ENCODE peak calls at places on chromosome 7, in ten cellular contexts. One of them, this sample, is unnamed.

GRCh38 chr7:102933763-102934162 is 21.0 kb downstream of the LRRC17 start:
- DNase-seq in nucleus accumbens: no peak
- DNase-seq in stomach: peak
- DNase-seq in foreskin fibroblast: peak
- DNase-seq in fibroblast of lung: peak
- DNase-seq in EL: peak
- DNase-seq in NCI-H1105: no peak
- DNase-seq in Right ventricle myocardium superior: peak
- DNase-seq in HT-29: no peak
- DNase-seq in mucosa of gallbladder: peak
- DNase-seq in this sample: peak

GRCh38 chr7:155965010-155965409 is 152.7 kb upstream of the SHH start:
- DNase-seq in foreskin fibroblast: no peak
- DNase-seq in fibroblast of lung: no peak
- DNase-seq in NCI-H1105: no peak
- DNase-seq in nucleus accumbens: no peak
- DNase-seq in Right ventricle myocardium superior: no peak
- DNase-seq in HT-29: no peak
- DNase-seq in stomach: peak
- DNase-seq in mucosa of gallbladder: no peak
- DNase-seq in EL: no peak
- DNase-seq in this sample: no peak

GRCh38 chr7:1943326-1943725 is 273.2 kb downstream of the ELFN1 start:
- DNase-seq in EL: no peak
- DNase-seq in NCI-H1105: no peak
- DNase-seq in stomach: no peak
- DNase-seq in mucosa of gallbladder: no peak
- DNase-seq in Right ventricle myocardium superior: no peak
- DNase-seq in fibroblast of lung: no peak
- DNase-seq in HT-29: no peak
- DNase-seq in nucleus accumbens: no peak
- DNase-seq in foreskin fibroblast: no peak
- DNase-seq in this sample: no peak

GRCh38 chr7:132291446-132291845 is 284.8 kb downstream of the PLXNA4 start:
- DNase-seq in foreskin fibroblast: no peak
- DNase-seq in Right ventricle myocardium superior: no peak
- DNase-seq in fibroblast of lung: no peak
- DNase-seq in stomach: no peak
- DNase-seq in HT-29: no peak
- DNase-seq in NCI-H1105: no peak
- DNase-seq in mucosa of gallbladder: no peak
- DNase-seq in nucleus accumbens: no peak
- DNase-seq in EL: no peak
- DNase-seq in this sample: no peak

GRCh38 chr7:2927592-2927991 is 83.5 kb upstream of the GNA12 start:
- DNase-seq in Right ventricle myocardium superior: peak
- DNase-seq in NCI-H1105: no peak
- DNase-seq in stomach: no peak
- DNase-seq in mucosa of gallbladder: no peak
- DNase-seq in nucleus accumbens: no peak
- DNase-seq in foreskin fibroblast: no peak
- DNase-seq in fibroblast of lung: no peak
- DNase-seq in HT-29: no peak
- DNase-seq in EL: no peak
- DNase-seq in this sample: no peak

GRCh38 chr7:155371884-155372781 is 74.5 kb downstream of the INSIG1 start:
- DNase-seq in stomach: no peak
- DNase-seq in nucleus accumbens: no peak
- DNase-seq in fibroblast of lung: no peak
- DNase-seq in Right ventricle myocardium superior: peak
- DNase-seq in foreskin fibroblast: peak
- DNase-seq in EL: no peak
- DNase-seq in mucosa of gallbladder: no peak
- DNase-seq in NCI-H1105: no peak
- DNase-seq in HT-29: no peak
- DNase-seq in this sample: no peak

GRCh38 chr7:158957507-158957900 is 101.1 kb downstream of the DYNC2I1 start:
- DNase-seq in mucosa of gallbladder: no peak
- DNase-seq in nucleus accumbens: no peak
- DNase-seq in foreskin fibroblast: no peak
- DNase-seq in fibroblast of lung: no peak
- DNase-seq in EL: no peak
- DNase-seq in NCI-H1105: peak
- DNase-seq in Right ventricle myocardium superior: no peak
- DNase-seq in stomach: peak
- DNase-seq in HT-29: peak
- DNase-seq in this sample: no peak

GRCh38 chr7:151249732-151250072 is 1.2 kb upstream of the SMARCD3 start:
- DNase-seq in EL: peak
- DNase-seq in Right ventricle myocardium superior: peak
- DNase-seq in NCI-H1105: no peak
- DNase-seq in HT-29: no peak
- DNase-seq in mucosa of gallbladder: peak
- DNase-seq in nucleus accumbens: no peak
- DNase-seq in fibroblast of lung: peak
- DNase-seq in stomach: peak
- DNase-seq in foreskin fibroblast: peak
- DNase-seq in this sample: peak